ENCODE peak calls at places on chromosomes 5 and 9, in four cellular contexts. Z, L, M and D are unnamed samples.

GRCh38 chr9:136643596-136644342 is 18.9 kb upstream of the EGFL7 start:
- DNase-seq in Z (no peak), L (no peak), M (no peak), D (no peak)

GRCh38 chr9:21326526-21327139 is 8.6 kb downstream of the KLHL9 start:
- DNase-seq in Z (no peak), L (peak; percentile 25), M (no peak), D (peak; percentile 40)

GRCh38 chr9:89929721-89930480 is 325.1 kb downstream of the GADD45G start:
- DNase-seq in Z (no peak), L (peak; percentile 62), M (no peak), D (no peak)

GRCh38 chr9:118643118-118643517 is 726.1 kb downstream of the BRINP1 start:
- DNase-seq in Z (peak; percentile 99), L (peak; percentile 68), M (peak; percentile 12), D (peak; percentile 98)

GRCh38 chr9:35756743-35757526 is 2.9 kb upstream of the MSMP start:
- DNase-seq in Z (peak; percentile 80), L (no peak), M (peak; percentile 56), D (no peak)

GRCh38 chr5:12071455-12071854 is 167.2 kb upstream of the CTNND2 start:
- DNase-seq in Z (no peak), L (no peak), M (no peak), D (no peak)

GRCh38 chr5:116441223-116441622 is 133.4 kb downstream of the SEMA6A start:
- DNase-seq in Z (no peak), L (no peak), M (no peak), D (no peak)

GRCh38 chr9:119088002-119088401 is 281.2 kb downstream of the BRINP1 start:
- DNase-seq in Z (no peak), L (no peak), M (no peak), D (no peak)

GRCh38 chr9:83030391-83031107 is 32.4 kb downstream of the RASEF start:
- DNase-seq in Z (no peak), L (peak; percentile 12), M (no peak), D (no peak)

GRCh38 chr5:171898879-171899278 is 107.6 kb downstream of the FBXW11 start:
- DNase-seq in Z (no peak), L (no peak), M (no peak), D (no peak)

GRCh38 chr9:80650964-80651555 is 1038.3 kb downstream of the TLE1 start:
- DNase-seq in Z (no peak), L (peak; percentile 92), M (no peak), D (peak; percentile 65)